ENCODE peak calls at places on chromosome 2, in eight cellular contexts. K is fibroblast of lung; V is CD8-positive, alpha-beta T cell; E is aorta; O is IMR-90; H is adipocyte; Y is GM23248; W is Peyer's patch. N is an unnamed sample.

GRCh38 chr2:127324635-127325034 is 30.7 kb upstream of the ERCC3 start:
- DNase-seq in K (peak; percentile 77), V (no peak), E (no peak), O (peak; percentile 68), H (peak; percentile 83), Y (peak; percentile 79), W (no peak), N (peak; percentile 66)

GRCh38 chr2:2104331-2104730 is 226.7 kb downstream of the MYT1L start:
- DNase-seq in K (no peak), V (no peak), E (no peak), O (no peak), H (no peak), Y (no peak), W (no peak), N (no peak)

GRCh38 chr2:241011296-241011600 is 12.8 kb downstream of the SNED1 start:
- DNase-seq in K (no peak), V (no peak), E (peak; percentile 62), O (no peak), H (no peak), Y (no peak), W (peak; percentile 9), N (no peak)

GRCh38 chr2:74464406-74464805 is 776 bp downstream of the MOGS start:
- DNase-seq in K (no peak), V (no peak), E (peak; percentile 46), O (no peak), H (no peak), Y (peak; percentile 47), W (no peak), N (no peak)

GRCh38 chr2:26002617-26003310 is 20.5 kb upstream of the KIF3C start:
- DNase-seq in K (no peak), V (no peak), E (no peak), O (no peak), H (no peak), Y (no peak), W (no peak), N (no peak)

GRCh38 chr2:83162421-83162820 is 1296.7 kb downstream of the SUCLG1 start:
- DNase-seq in K (no peak), V (no peak), E (no peak), O (no peak), H (no peak), Y (no peak), W (no peak), N (no peak)

GRCh38 chr2:239400000-239400831 is 604 bp downstream of the HDAC4 start:
- DNase-seq in K (peak; percentile 68), V (no peak), E (no peak), O (peak; percentile 36), H (peak; percentile 54), Y (peak; percentile 58), W (no peak), N (peak; percentile 44)

GRCh38 chr2:68282814-68283812 is 30.8 kb upstream of the PPP3R1 start:
- DNase-seq in K (peak; percentile 60), V (peak; percentile 9), E (no peak), O (peak; percentile 61), H (peak; percentile 65), Y (peak; percentile 63), W (no peak), N (peak; percentile 33)

GRCh38 chr2:120881981-120882788 is 146.5 kb downstream of the GLI2 start:
- DNase-seq in K (no peak), V (no peak), E (peak; percentile 75), O (no peak), H (no peak), Y (no peak), W (no peak), N (no peak)

GRCh38 chr2:231883468-231883881 is 42.7 kb downstream of the NPPC start:
- DNase-seq in K (peak; percentile 56), V (no peak), E (no peak), O (no peak), H (no peak), Y (peak; percentile 33), W (no peak), N (peak; percentile 94)

GRCh38 chr2:11542275-11542819 is 8.5 kb downstream of the GREB1 start:
- DNase-seq in K (no peak), V (no peak), E (no peak), O (no peak), H (no peak), Y (no peak), W (no peak), N (no peak)

GRCh38 chr2:100292022-100292580 is 30.2 kb downstream of the LONRF2 start:
- DNase-seq in K (peak; percentile 66), V (no peak), E (no peak), O (peak; percentile 96), H (peak; percentile 92), Y (peak; percentile 94), W (no peak), N (peak; percentile 63)

GRCh38 chr2:26540306-26540705 is 62.4 kb upstream of the OTOF start:
- DNase-seq in K (no peak), V (no peak), E (peak; percentile 66), O (no peak), H (no peak), Y (no peak), W (no peak), N (no peak)

GRCh38 chr2:46122318-46122970 is 174.8 kb upstream of the EPAS1 start:
- DNase-seq in K (peak; percentile 35), V (no peak), E (no peak), O (no peak), H (no peak), Y (no peak), W (no peak), N (no peak)

GRCh38 chr2:150286730-150287362 is 200.6 kb downstream of the RND3 start:
- DNase-seq in K (no peak), V (no peak), E (no peak), O (peak; percentile 33), H (no peak), Y (peak; percentile 45), W (no peak), N (no peak)

GRCh38 chr2:183996825-183997823 is 601.2 kb upstream of the ZNF804A start:
- DNase-seq in K (no peak), V (no peak), E (no peak), O (no peak), H (no peak), Y (no peak), W (no peak), N (no peak)

DNA sequence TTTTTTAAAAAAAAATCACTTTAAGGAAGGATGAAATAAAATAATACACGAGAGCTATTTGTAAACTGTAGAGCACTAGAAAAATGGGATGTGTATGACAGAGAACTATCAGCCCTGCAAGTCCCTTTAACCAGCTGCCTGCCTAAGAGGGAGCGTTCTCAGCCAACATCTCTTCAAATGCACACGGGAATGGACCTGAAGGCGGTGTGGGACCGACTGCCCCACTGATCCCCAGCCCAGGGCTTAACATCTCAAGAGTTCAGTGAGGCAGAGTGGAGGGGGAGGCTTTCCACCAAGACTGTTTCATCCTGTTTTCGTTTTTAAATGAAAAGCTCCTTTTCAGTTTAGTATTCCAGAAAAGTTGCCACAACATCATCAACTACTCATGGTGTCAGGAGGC is 2.2 kb downstream of the INPP4A start:
- DNase-seq in K (no peak), V (no peak), E (no peak), O (no peak), H (no peak), Y (no peak), W (no peak), N (no peak)
- H3K36me3 ChIP-seq in K (no peaks in the 10 kb centered on the region), V (no peaks in the 10 kb centered on the region), E (no peaks in the 10 kb centered on the region), O (no peaks in the 10 kb centered on the region), H (no peaks in the 10 kb centered on the region), Y (no peaks in the 10 kb centered on the region), W (no peaks in the 10 kb centered on the region), N (no peaks in the 10 kb centered on the region)

GRCh38 chr2:185510060-185510459 is 228.5 kb upstream of the FSIP2 start:
- DNase-seq in K (no peak), V (no peak), E (no peak), O (no peak), H (no peak), Y (no peak), W (no peak), N (no peak)
- H3K9me3 ChIP-seq in K (no peaks in the 10 kb centered on the region), V (peaks cover 3% of the 10 kb centered on the region), E (no peaks in the 10 kb centered on the region), O (peaks cover 5% of the 10 kb centered on the region), H (peaks cover 58% of the 10 kb centered on the region), Y (peaks cover 11% of the 10 kb centered on the region), W (no peaks in the 10 kb centered on the region), N (peaks cover 5% of the 10 kb centered on the region)

GRCh38 chr2:155748126-155748525 is 584.4 kb downstream of the NR4A2 start:
- DNase-seq in K (no peak), V (no peak), E (no peak), O (no peak), H (no peak), Y (no peak), W (no peak), N (no peak)

GRCh38 chr2:155747531-155747930 is 585.0 kb downstream of the NR4A2 start:
- DNase-seq in K (no peak), V (no peak), E (no peak), O (no peak), H (no peak), Y (no peak), W (no peak), N (no peak)
- H3K36me3 ChIP-seq in K (no peaks in the 10 kb centered on the region), V (no peaks in the 10 kb centered on the region), E (no peaks in the 10 kb centered on the region), O (no peaks in the 10 kb centered on the region), H (no peaks in the 10 kb centered on the region), Y (no peaks in the 10 kb centered on the region), W (no peaks in the 10 kb centered on the region), N (no peaks in the 10 kb centered on the region)

GRCh38 chr2:102229141-102229764 is 42.4 kb downstream of the IL1RL2 start:
- DNase-seq in K (no peak), V (no peak), E (no peak), O (no peak), H (peak; percentile 11), Y (peak; percentile 62), W (no peak), N (no peak)

GRCh38 chr2:102226171-102226570 is 39.3 kb downstream of the IL1RL2 start:
- DNase-seq in K (no peak), V (no peak), E (no peak), O (no peak), H (no peak), Y (no peak), W (no peak), N (no peak)

GRCh38 chr2:102226612-102227351 is 40.0 kb downstream of the IL1RL2 start:
- DNase-seq in K (peak; percentile 52), V (no peak), E (no peak), O (peak; percentile 30), H (no peak), Y (peak; percentile 56), W (no peak), N (no peak)

GRCh38 chr2:102230410-102230909 is 43.6 kb downstream of the IL1RL2 start:
- DNase-seq in K (no peak), V (no peak), E (no peak), O (no peak), H (no peak), Y (no peak), W (no peak), N (no peak)

DNA sequence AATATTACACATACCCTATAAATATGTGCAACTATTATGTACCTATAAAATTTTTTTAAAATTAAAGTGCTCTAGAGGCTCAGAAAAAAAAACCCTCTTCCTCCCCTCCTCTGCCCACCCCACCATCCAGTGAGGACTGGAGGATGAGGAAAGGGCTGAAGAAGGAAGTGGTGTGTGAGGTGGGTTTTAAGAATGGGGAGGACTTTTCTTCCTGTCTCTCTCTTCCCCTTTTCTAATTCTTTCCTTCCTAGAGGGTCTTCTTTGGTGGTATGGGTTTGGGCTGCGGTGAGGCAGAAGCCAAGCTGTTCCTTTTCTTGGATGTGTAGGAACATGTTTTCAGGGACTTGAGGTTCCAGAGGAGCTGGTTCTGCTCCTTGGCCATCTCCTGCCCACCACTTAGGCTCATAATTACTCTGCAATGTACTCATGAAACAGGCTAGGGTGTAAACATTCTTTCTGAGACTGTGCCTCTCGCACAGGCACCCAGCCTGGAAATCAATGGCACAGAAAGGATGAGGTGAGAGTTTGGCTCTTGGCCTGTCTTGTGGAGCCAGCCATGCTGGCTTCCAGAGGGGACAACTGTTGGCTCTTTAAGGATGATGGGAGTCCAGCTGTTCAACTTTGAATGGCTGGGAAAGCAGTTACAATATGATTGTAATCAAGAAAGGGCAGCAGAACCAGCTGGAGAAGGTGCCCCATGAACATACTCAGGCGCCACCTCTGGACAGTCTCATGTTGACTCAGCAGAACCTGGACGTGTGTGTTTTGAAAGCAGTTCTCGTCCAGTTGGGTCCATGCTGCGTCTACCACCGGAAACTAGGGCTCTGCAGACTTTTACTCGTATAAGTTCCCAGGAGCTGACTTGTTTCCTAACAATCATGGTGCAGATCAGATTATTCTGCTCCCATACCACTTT is 38.3 kb downstream of the IL1RL2 start:
- DNase-seq in K (no peak), V (no peak), E (no peak), O (no peak), H (no peak), Y (no peak), W (no peak), N (no peak)
- H3K9me3 ChIP-seq in K (no peaks in the 10 kb centered on the region), V (no peaks in the 10 kb centered on the region), E (peaks cover 2% of the 10 kb centered on the region), O (no peaks in the 10 kb centered on the region), H (no peaks in the 10 kb centered on the region), Y (no peaks in the 10 kb centered on the region), W (no peaks in the 10 kb centered on the region), N (no peaks in the 10 kb centered on the region)

N was measured in A673.